ENCODE peak calls at places on chromosomes 7 and 10, in five cellular contexts. C is epithelial cell of esophagus, D is putamen, J is G401, G is RWPE1. K is an unnamed sample.

GRCh38 chr10:130725474-130725970 is 586.0 kb downstream of the TCERG1L start:
- DNase-seq in C (no peak), J (no peak), G (no peak), D (no peak), K (no peak)

GRCh38 chr7:45890902-45891461 is 2.7 kb downstream of the IGFBP1 start:
- DNase-seq in D (peak), C (peak), G (peak), J (peak), K (peak)

GRCh38 chr7:102814025-102814471 is 65.2 kb downstream of the FAM185A start:
- DNase-seq in J (no peak), G (peak), C (peak), D (no peak), K (no peak)

GRCh38 chr10:102967123-102967522 is 49.0 kb downstream of the CNNM2 start:
- DNase-seq in G (no peak), D (no peak), C (no peak), J (no peak), K (no peak)

GRCh38 chr7:156610130-156610529 is 30.4 kb upstream of the RNF32 start:
- DNase-seq in C (no peak), G (no peak), J (no peak), D (no peak), K (no peak)

GRCh38 chr7:70016044-70016770 is 417.9 kb downstream of the AUTS2 start:
- DNase-seq in C (peak), J (no peak), G (no peak), D (no peak), K (no peak)

GRCh38 chr10:47159361-47160228 is 140.4 kb upstream of the GDF10 start:
- DNase-seq in J (no peak), C (peak), D (no peak), G (no peak), K (no peak)

GRCh38 chr10:23191764-23192395 is at the start of gene PTF1A:
- DNase-seq in D (no peak), J (no peak), G (no peak), C (no peak), K (no peak)

GRCh38 chr10:97065686-97066679 is 119.8 kb downstream of the SLIT1 start:
- DNase-seq in C (no peak), D (no peak), G (no peak), J (no peak), K (no peak)

GRCh38 chr7:2139004-2139652 is 93.6 kb downstream of the MAD1L1 start:
- DNase-seq in J (no peak), C (no peak), G (no peak), D (no peak), K (no peak)

GRCh38 chr10:61567729-61568128 is 95.0 kb upstream of the CABCOCO1 start:
- DNase-seq in D (no peak), G (no peak), J (no peak), C (no peak), K (no peak)